ENCODE peak calls at places on chromosomes 6 and 20, in seven cellular contexts. R, J, S, E, U, N and O are unnamed samples. For H3K27me3, the result is how much of the 10 kb centered on the place peaks cover.

GRCh38 chr6:149454405-149454848 is 30.4 kb downstream of the ZC3H12D start:
- DNase-seq in R (peak), J (peak), S (no peak), E (peak), U (peak), N (peak), O (no peak)

GRCh38 chr6:149634315-149634714 is 14.2 kb downstream of the KATNA1 start:
- DNase-seq in R (no peak), J (no peak), S (no peak), E (no peak), U (no peak), N (no peak), O (no peak)

GRCh38 chr20:9626357-9626756 is 112.0 kb downstream of the LAMP5 start:
- DNase-seq in R (no peak), J (no peak), S (no peak), E (no peak), U (no peak), N (no peak), O (no peak)

GRCh38 chr6:7125290-7125689 is 17.5 kb downstream of the RREB1 start:
- DNase-seq in R (no peak), J (no peak), S (no peak), E (no peak), U (no peak), N (no peak), O (no peak)

GRCh38 chr20:50321797-50322480 is 131.3 kb downstream of the CEBPB start:
- DNase-seq in R (peak), J (peak), S (no peak), E (no peak), U (no peak), N (no peak), O (no peak)

GRCh38 chr20:49724637-49725606 is 11.2 kb upstream of the B4GALT5 start:
- DNase-seq in R (peak), J (peak), S (peak), E (no peak), U (peak), N (no peak), O (no peak)

GRCh38 chr6:3361312-3362037 is 95.4 kb downstream of the SLC22A23 start:
- DNase-seq in R (no peak), J (no peak), S (peak), E (no peak), U (no peak), N (no peak), O (no peak)

GRCh38 chr20:32354592-32355416 is 3.3 kb upstream of the ASXL1 start:
- DNase-seq in R (peak), J (peak), S (peak), E (no peak), U (no peak), N (no peak), O (no peak)

GRCh38 chr6:111210074-111210729 is 122.9 kb downstream of the SLC16A10 start:
- DNase-seq in R (peak), J (peak), S (peak), E (no peak), U (no peak), N (no peak), O (peak)

GRCh38 chr6:26216886-26217713 is 129.9 kb downstream of the HFE start:
- DNase-seq in R (no peak), J (peak), S (peak), E (peak), U (peak), N (peak), O (no peak)

GRCh38 chr20:17612287-17612974 is 42.6 kb downstream of the DSTN start:
- DNase-seq in R (no peak), J (peak), S (no peak), E (no peak), U (no peak), N (no peak), O (no peak)

GRCh38 chr6:19181252-19181651 is 655.9 kb upstream of the ID4 start:
- DNase-seq in R (no peak), J (no peak), S (no peak), E (no peak), U (no peak), N (no peak), O (no peak)

GRCh38 chr6:71419954-71420692 is 131.5 kb downstream of the OGFRL1 start:
- DNase-seq in R (peak), J (peak), S (no peak), E (peak), U (peak), N (no peak), O (peak)

GRCh38 chr6:129710722-129711631 is 1.0 kb upstream of the ARHGAP18 start:
- DNase-seq in R (no peak), J (no peak), S (no peak), E (no peak), U (no peak), N (no peak), O (no peak)

GRCh38 chr6:104281370-104281769 is 578.3 kb downstream of the HACE1 start:
- DNase-seq in R (peak), J (no peak), S (no peak), E (no peak), U (no peak), N (no peak), O (peak)

GRCh38 chr6:143165315-143165855 is 104.7 kb downstream of the AIG1 start:
- DNase-seq in R (no peak), J (no peak), S (peak), E (no peak), U (no peak), N (no peak), O (no peak)

GRCh38 chr20:16007164-16007563 is 566.1 kb downstream of the KIF16B start:
- DNase-seq in R (no peak), J (no peak), S (no peak), E (no peak), U (no peak), N (no peak), O (no peak)

GRCh38 chr20:4246428-4246827 is 231.1 kb upstream of the RNF24 start:
- DNase-seq in R (no peak), J (no peak), S (no peak), E (no peak), U (no peak), N (no peak), O (no peak)

GRCh38 chr6:118801257-118801656 is 92.7 kb upstream of the ASF1A start:
- DNase-seq in R (no peak), J (no peak), S (no peak), E (no peak), U (no peak), N (no peak), O (no peak)

GRCh38 chr6:160133441-160134336 is 12.1 kb downstream of the SLC22A1 start:
- DNase-seq in R (no peak), J (no peak), S (no peak), E (no peak), U (no peak), N (no peak), O (no peak)

GRCh38 chr6:30071858-30072257 is 3.7 kb downstream of the RNF39 start:
- DNase-seq in R (no peak), J (no peak), S (no peak), E (no peak), U (no peak), N (no peak), O (no peak)
- H3K27me3 ChIP-seq in R (under half), J (under half), S (under half), E (half or more), U (half or more), N (under half), O (under half)

GRCh38 chr20:44017211-44017610 is 102.6 kb downstream of the TOX2 start:
- DNase-seq in R (no peak), J (no peak), S (no peak), E (no peak), U (no peak), N (no peak), O (no peak)

GRCh38 chr20:44016525-44016924 is 101.9 kb downstream of the TOX2 start:
- DNase-seq in R (no peak), J (no peak), S (no peak), E (no peak), U (no peak), N (no peak), O (no peak)

GRCh38 chr20:44017905-44018683 is 103.4 kb downstream of the TOX2 start:
- DNase-seq in R (peak), J (peak), S (peak), E (peak), U (no peak), N (no peak), O (no peak)

GRCh38 chr20:44014807-44015732 is 100.4 kb downstream of the TOX2 start:
- DNase-seq in R (no peak), J (no peak), S (no peak), E (no peak), U (no peak), N (no peak), O (no peak)

DNA sequence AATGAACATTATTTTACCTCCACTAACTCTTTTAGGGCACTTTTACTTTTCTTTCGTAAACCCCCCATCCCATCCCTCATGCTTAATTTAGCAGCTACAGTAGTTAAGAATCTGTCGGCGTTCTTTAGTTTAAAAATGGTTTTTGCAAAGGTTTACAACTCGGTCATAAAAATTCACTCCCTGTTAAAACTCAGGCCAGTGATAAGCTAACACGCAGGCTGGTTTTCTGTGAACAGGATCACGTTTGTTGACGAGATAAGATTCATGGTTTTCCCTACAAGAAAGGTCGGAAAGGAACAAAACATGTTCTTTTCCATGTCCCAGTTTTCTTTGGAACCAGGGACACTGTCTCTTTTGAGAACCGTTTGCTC is 101.1 kb downstream of the TOX2 start:
- DNase-seq in R (no peak), J (no peak), S (no peak), E (no peak), U (no peak), N (no peak), O (no peak)
- H3K27me3 ChIP-seq in R (under half), J (under half), S (under half), E (under half), U (under half), N (under half), O (half or more)

GRCh38 chr20:57287901-57288300 is 21.5 kb upstream of the BMP7 start:
- DNase-seq in R (no peak), J (no peak), S (no peak), E (no peak), U (no peak), N (no peak), O (no peak)
- H3K27me3 ChIP-seq in R (half or more), J (half or more), S (half or more), E (half or more), U (under half), N (under half), O (half or more)

GRCh38 chr20:34904202-34904621 is 27.8 kb downstream of the ACSS2 start:
- DNase-seq in R (no peak), J (no peak), S (peak), E (peak), U (no peak), N (no peak), O (no peak)
- H3K27me3 ChIP-seq in R (under half), J (under half), S (under half), E (under half), U (under half), N (under half), O (under half)

GRCh38 chr6:125503181-125503580 is 201.4 kb upstream of the HDDC2 start:
- DNase-seq in R (no peak), J (no peak), S (no peak), E (no peak), U (no peak), N (no peak), O (no peak)
- H3K27me3 ChIP-seq in R (under half), J (under half), S (under half), E (under half), U (under half), N (under half), O (under half)

GRCh38 chr20:43923322-43923721 is 8.7 kb downstream of the TOX2 start:
- DNase-seq in R (no peak), J (no peak), S (no peak), E (no peak), U (no peak), N (no peak), O (no peak)

GRCh38 chr20:43923917-43924316 is 9.3 kb downstream of the TOX2 start:
- DNase-seq in R (no peak), J (no peak), S (no peak), E (no peak), U (no peak), N (no peak), O (no peak)

GRCh38 chr20:43921227-43921780 is 6.7 kb downstream of the TOX2 start:
- DNase-seq in R (no peak), J (no peak), S (no peak), E (no peak), U (no peak), N (no peak), O (no peak)

GRCh38 chr20:43920797-43921196 is 6.1 kb downstream of the TOX2 start:
- DNase-seq in R (no peak), J (no peak), S (no peak), E (no peak), U (no peak), N (no peak), O (no peak)

DNA sequence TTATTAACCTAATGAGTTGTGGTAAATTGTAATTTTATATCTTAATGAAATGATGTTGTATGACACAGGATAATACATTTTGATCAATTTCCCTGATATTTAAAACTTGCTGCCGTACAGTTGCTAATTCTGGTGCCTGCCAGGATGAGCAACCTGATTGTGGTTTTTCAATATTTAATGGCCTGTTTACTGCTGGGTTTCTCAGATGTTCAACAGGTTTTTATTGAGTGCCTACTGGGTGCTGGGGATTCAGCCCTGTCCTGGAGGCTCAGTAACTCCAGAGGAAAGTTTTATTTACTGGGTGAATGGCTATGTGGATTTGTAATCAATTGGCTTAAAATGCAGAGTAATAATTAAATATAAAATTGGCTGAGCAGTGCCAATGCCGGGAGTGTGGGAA is 8.0 kb downstream of the TOX2 start:
- DNase-seq in R (no peak), J (no peak), S (no peak), E (no peak), U (no peak), N (no peak), O (no peak)
- H3K27me3 ChIP-seq in R (under half), J (under half), S (under half), E (under half), U (under half), N (under half), O (half or more)